ENCODE peak calls at places on chromosomes 2 and 18, in four cellular contexts. N is sigmoid colon, Z is astrocyte, E is tibial artery. M is an unnamed sample.

GRCh38 chr2:133574620-133575019 is 6.4 kb upstream of the NCKAP5 start:
- DNase-seq in N (no peak), Z (peak; percentile 52), E (no peak), M (no peak)

GRCh38 chr2:230944123-230944653 is 19.1 kb upstream of the GPR55 start:
- DNase-seq in N (no peak), Z (no peak), E (no peak), M (peak; percentile 52)

GRCh38 chr2:65558748-65559147 is 126.3 kb upstream of the SPRED2 start:
- DNase-seq in N (no peak), Z (no peak), E (no peak), M (no peak)

GRCh38 chr2:23513245-23513880 is 128.4 kb downstream of the KLHL29 start:
- DNase-seq in N (peak; percentile 81), Z (no peak), E (no peak), M (no peak)

GRCh38 chr18:45844938-45845337 is 19.5 kb downstream of the SIGLEC15 start:
- DNase-seq in N (no peak), Z (no peak), E (no peak), M (no peak)

GRCh38 chr2:211860224-211860623 is 678.4 kb downstream of the ERBB4 start:
- DNase-seq in N (no peak), Z (no peak), E (no peak), M (no peak)

GRCh38 chr2:101796825-101797600 is 99.5 kb downstream of the MAP4K4 start:
- DNase-seq in N (no peak), Z (no peak), E (no peak), M (no peak)

GRCh38 chr18:13264986-13265900 is 46.7 kb downstream of the LDLRAD4 start:
- DNase-seq in N (no peak), Z (no peak), E (no peak), M (no peak)

GRCh38 chr2:65128297-65129190 is 1.4 kb downstream of the RAB1A start:
- DNase-seq in N (no peak), Z (peak; percentile 49), E (peak; percentile 74), M (no peak)

GRCh38 chr2:57890993-57891688 is 155.5 kb upstream of the VRK2 start:
- DNase-seq in N (no peak), Z (no peak), E (no peak), M (no peak)

GRCh38 chr2:197793456-197793855 is 8.3 kb upstream of the BOLL start:
- DNase-seq in N (no peak), Z (no peak), E (no peak), M (no peak)

GRCh38 chr2:176106636-176107539 is at the start of gene HOXD11:
- DNase-seq in N (peak; percentile 92), Z (no peak), E (no peak), M (no peak)

GRCh38 chr2:64989982-64990614 is 899 bp downstream of the SLC1A4 start:
- DNase-seq in N (no peak), Z (no peak), E (peak; percentile 69), M (peak; percentile 75)

GRCh38 chr2:40210344-40210967 is 241.4 kb downstream of the SLC8A1 start:
- DNase-seq in N (no peak), Z (no peak), E (no peak), M (no peak)

GRCh38 chr2:29251406-29251805 is 136.2 kb downstream of the CLIP4 start:
- DNase-seq in N (peak; percentile 22), Z (no peak), E (peak; percentile 53), M (no peak)

GRCh38 chr2:219574509-219575311 is 2.6 kb downstream of the INHA start:
- DNase-seq in N (no peak), Z (no peak), E (no peak), M (no peak)

GRCh38 chr2:216388046-216388884 is 16.0 kb upstream of the MARCHF4 start:
- DNase-seq in N (no peak), Z (no peak), E (no peak), M (no peak)

GRCh38 chr2:143716527-143716926 is 587.3 kb downstream of the ARHGAP15 start:
- DNase-seq in N (no peak), Z (peak; percentile 74), E (no peak), M (no peak)
- H3K4me3 ChIP-seq in N (no peak overlapping the region), Z (no peak overlapping the region), E (no peak overlapping the region), M (peak overlapping the region; percentile 55)

GRCh38 chr2:45729753-45730512 is 78.5 kb downstream of the PRKCE start:
- DNase-seq in N (no peak), Z (no peak), E (no peak), M (no peak)
- TF ChIP-seq CTCF in N (no peak), Z (no peak), E (no peak), M (no peak)

DNA sequence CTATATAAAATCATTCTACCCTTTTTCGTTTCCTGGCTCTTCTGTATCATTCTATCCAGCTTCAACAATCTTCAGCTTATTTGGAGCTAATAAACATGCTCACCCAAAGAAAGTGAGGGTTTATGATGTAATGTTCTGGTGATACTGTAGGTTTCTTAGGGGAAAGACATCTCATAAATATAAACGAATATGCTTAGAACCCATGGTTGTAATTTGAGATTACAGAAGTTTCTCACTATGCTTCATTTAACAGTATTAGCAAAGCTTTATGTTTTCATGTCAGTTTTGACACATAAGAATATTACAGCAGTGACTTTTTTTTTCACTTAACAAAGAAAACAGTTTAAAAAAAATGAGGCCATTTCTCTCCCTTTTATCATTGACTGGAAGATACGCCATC is 11.8 kb upstream of the PEX13 start:
- DNase-seq in N (no peak), Z (no peak), E (no peak), M (no peak)
- H3K27ac ChIP-seq in N (no peak overlapping the region), Z (no peak overlapping the region), E (no peak overlapping the region), M (no peak overlapping the region)

DNA sequence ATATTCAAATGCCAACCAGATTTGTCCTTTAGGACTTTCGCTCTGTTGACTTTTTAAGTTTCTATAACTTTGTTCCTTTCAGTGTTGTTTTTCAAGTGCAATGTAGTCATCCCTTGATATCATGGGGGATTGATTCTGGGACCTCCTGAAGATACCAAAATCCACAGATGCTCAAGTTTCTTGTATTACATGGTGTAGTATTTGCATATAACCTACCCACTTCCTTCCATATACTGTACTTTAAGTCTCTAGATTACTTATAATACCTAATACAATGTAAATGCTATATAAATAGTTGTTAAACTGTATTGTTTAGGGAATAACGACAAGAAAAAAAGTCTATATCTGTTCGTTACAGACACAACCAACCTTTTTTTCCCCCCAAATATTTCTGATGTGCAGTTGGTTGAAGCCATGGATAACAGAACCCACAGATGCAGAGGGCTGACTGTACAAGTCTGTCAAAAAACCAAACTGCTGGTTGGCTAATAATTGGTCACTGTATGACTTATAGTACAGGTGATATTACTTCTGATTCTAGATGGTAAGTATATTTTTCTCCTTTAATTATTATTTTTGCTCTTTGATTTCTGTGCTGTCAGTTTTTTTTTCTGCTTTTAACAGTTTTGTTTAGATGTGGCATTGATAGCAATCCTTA is 201.7 kb upstream of the STON1 start:
- DNase-seq in N (no peak), Z (no peak), E (no peak), M (no peak)
- H3K4me3 ChIP-seq in N (no peak overlapping the region), Z (no peak overlapping the region), E (no peak overlapping the region), M (no peak overlapping the region)

M was measured in coronary artery.